ENCODE peak calls at places on chromosomes 6 and 20, in eight cellular contexts. W is prostate gland; G is MM.1S; B is GM13977; J is K562; S is Caco-2; X is kidney epithelial cell; T is CD8-positive, alpha-beta T cell. U is an unnamed sample.

GRCh38 chr6:111657146-111657545 is 51.5 kb upstream of the TRAF3IP2 start:
- DNase-seq in W (no peak), G (no peak), B (no peak), J (no peak), S (no peak), X (peak; percentile 51), T (no peak), U (no peak)

GRCh38 chr6:96923871-96924493 is 546 bp upstream of the KLHL32 start:
- DNase-seq in W (no peak), G (peak; percentile 70), B (no peak), J (no peak), S (peak; percentile 2), X (no peak), T (no peak), U (no peak)

GRCh38 chr6:124964764-124965105 is 2.5 kb downstream of the RNF217 start:
- DNase-seq in W (no peak), G (no peak), B (no peak), J (peak; percentile 31), S (no peak), X (no peak), T (no peak), U (no peak)

GRCh38 chr6:131950767-131951575 is at the start of gene CCN2:
- DNase-seq in W (peak; percentile 68), G (peak; percentile 54), B (peak; percentile 37), J (no peak), S (peak; percentile 94), X (peak; percentile 97), T (no peak), U (peak; percentile 86)

GRCh38 chr6:102619585-102619984 is 1226.1 kb downstream of the GRIK2 start:
- DNase-seq in W (no peak), G (peak; percentile 14), B (peak; percentile 2), J (no peak), S (peak; percentile 5), X (no peak), T (no peak), U (no peak)

GRCh38 chr6:38784506-38785235 is 69.6 kb downstream of the DNAH8 start:
- DNase-seq in W (no peak), G (peak; percentile 14), B (no peak), J (no peak), S (no peak), X (no peak), T (no peak), U (no peak)

GRCh38 chr6:13947611-13948178 is 22.9 kb downstream of the RNF182 start:
- DNase-seq in W (no peak), G (no peak), B (no peak), J (no peak), S (no peak), X (no peak), T (no peak), U (no peak)

GRCh38 chr6:7726416-7727149 is 684 bp downstream of the BMP6 start:
- DNase-seq in W (no peak), G (peak; percentile 30), B (peak; percentile 61), J (no peak), S (peak; percentile 33), X (no peak), T (no peak), U (no peak)

GRCh38 chr6:128606611-128607010 is 86.2 kb upstream of the PTPRK start:
- DNase-seq in W (no peak), G (no peak), B (no peak), J (no peak), S (no peak), X (no peak), T (no peak), U (no peak)

GRCh38 chr20:11092151-11092550 is 418.4 kb upstream of the JAG1 start:
- DNase-seq in W (no peak), G (no peak), B (no peak), J (no peak), S (no peak), X (no peak), T (no peak), U (no peak)

GRCh38 chr6:115545410-115545986 is 515.2 kb downstream of the FRK start:
- DNase-seq in W (no peak), G (no peak), B (no peak), J (no peak), S (peak; percentile 47), X (no peak), T (no peak), U (no peak)

GRCh38 chr6:87277123-87277522 is 45.3 kb upstream of the SMIM8 start:
- DNase-seq in W (no peak), G (no peak), B (no peak), J (peak; percentile 55), S (peak; percentile 12), X (no peak), T (no peak), U (no peak)

GRCh38 chr6:122790740-122791679 is 2.0 kb downstream of the SMPDL3A start:
- DNase-seq in W (no peak), G (peak; percentile 35), B (no peak), J (peak; percentile 2), S (no peak), X (no peak), T (no peak), U (peak; percentile 40)

GRCh38 chr20:33437141-33437911 is 6.2 kb downstream of the SNTA1 start:
- DNase-seq in W (no peak), G (no peak), B (no peak), J (no peak), S (no peak), X (no peak), T (no peak), U (no peak)

GRCh38 chr20:41176711-41177552 is 39.6 kb downstream of the PLCG1 start:
- DNase-seq in W (no peak), G (no peak), B (no peak), J (no peak), S (no peak), X (no peak), T (no peak), U (no peak)

GRCh38 chr6:80553071-80553740 is 446.7 kb downstream of the BCKDHB start:
- DNase-seq in W (no peak), G (no peak), B (no peak), J (no peak), S (no peak), X (no peak), T (no peak), U (no peak)

DNA sequence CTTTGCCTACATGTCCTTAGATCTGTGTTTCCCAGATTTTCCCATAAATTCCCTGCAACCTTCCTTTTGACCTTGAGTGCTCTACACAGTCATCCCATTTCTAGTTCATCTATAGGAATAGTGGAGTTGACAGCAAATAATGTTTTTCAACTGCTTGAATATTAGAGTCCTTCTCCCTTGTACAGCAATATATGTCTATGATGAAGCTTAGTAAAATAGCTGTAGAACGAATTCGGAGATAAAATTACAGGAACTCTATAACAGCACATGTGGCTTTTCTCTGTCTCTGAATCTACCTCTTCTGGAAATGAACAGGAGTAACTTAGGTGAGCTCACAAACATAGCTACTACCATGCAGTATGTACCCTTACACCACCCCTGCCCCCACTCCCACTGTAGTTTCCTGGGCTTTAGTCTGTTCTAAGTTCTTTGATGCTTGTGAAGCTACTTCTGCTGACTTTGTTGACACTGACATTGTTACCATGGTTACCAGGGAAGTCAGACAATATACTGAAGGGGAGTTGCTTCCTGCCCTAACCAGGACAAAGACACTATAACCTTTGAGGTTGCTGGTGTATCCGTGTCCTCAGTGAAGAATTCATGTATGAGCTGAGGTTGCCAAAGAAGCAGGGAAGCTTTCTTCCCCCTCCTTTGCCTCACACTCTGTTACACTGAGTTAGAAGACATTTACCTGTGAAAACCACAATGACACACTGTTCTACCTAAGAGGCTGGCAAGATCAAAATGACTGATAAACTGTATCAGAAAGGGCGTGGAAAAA is 35.8 kb upstream of the SHLD1 start:
- DNase-seq in W (no peak), G (peak; percentile 63), B (peak; percentile 27), J (peak; percentile 30), S (peak; percentile 35), X (peak; percentile 19), T (peak; percentile 63), U (no peak)
- TF ChIP-seq CTCF in W (no peak), G (no peak), B (no peak), J (no peak), S (no peak), X (no peak), T (no peak), U (no peak)

GRCh38 chr20:51812861-51813260 is 10.5 kb upstream of the SALL4 start:
- DNase-seq in W (no peak), G (no peak), B (no peak), J (no peak), S (no peak), X (no peak), T (no peak), U (no peak)

GRCh38 chr20:51807864-51808263 is 5.5 kb upstream of the SALL4 start:
- DNase-seq in W (no peak), G (no peak), B (no peak), J (no peak), S (no peak), X (no peak), T (no peak), U (no peak)

GRCh38 chr20:51811040-51811351 is 8.7 kb upstream of the SALL4 start:
- DNase-seq in W (no peak), G (no peak), B (no peak), J (no peak), S (peak; percentile 45), X (no peak), T (no peak), U (no peak)

GRCh38 chr20:51811514-51811913 is 9.2 kb upstream of the SALL4 start:
- DNase-seq in W (no peak), G (no peak), B (no peak), J (no peak), S (no peak), X (no peak), T (no peak), U (no peak)

GRCh38 chr20:51810155-51811039 is 8.1 kb upstream of the SALL4 start:
- DNase-seq in W (no peak), G (no peak), B (no peak), J (no peak), S (peak; percentile 74), X (no peak), T (no peak), U (no peak)
- TF ChIP-seq CTCF in W (no peak), G (no peak), B (no peak), J (no peak), S (peak; percentile 59), X (no peak), T (no peak), U (no peak)

GRCh38 chr6:134891633-134892032 is 58.3 kb downstream of the ALDH8A1 start:
- DNase-seq in W (no peak), G (no peak), B (no peak), J (no peak), S (no peak), X (no peak), T (no peak), U (no peak)
- TF ChIP-seq CTCF in W (no peak), G (no peak), B (no peak), J (no peak), S (no peak), X (no peak), T (no peak), U (no peak)

DNA sequence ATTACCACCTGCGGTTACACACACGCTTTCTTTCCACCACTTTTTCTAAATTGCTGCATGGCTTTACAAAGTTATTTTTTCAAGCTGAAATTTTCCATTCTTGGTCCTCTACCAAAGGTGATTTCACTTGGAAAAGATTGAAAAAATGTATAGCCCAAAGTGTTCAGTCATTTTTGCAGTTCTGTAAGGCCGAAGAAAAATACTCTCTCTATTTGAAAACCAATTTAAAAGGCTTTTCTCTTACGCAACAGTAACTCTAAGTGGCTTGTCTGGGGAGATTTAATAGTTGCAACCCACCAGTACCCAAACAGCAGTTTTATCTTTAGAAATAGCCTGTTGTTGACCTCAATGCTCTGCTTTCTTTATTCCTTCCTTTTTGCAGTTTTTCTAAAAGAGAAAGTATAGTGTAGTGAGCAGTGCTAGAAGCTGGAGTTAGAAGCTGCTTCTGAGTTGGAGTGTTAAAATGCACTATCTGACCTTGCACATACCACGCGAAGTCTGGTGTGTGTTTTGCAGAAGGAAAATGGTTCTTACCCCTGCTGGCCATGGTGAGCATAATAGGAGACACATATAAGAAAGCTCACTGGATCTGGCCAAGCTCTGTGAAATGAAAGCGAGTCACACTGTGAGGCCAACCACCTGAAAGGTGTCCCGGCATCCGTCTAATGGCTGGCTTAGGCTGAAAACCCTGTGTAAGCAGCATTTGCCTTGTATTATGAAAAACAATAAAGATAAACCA is 271.6 kb upstream of the PRND start:
- DNase-seq in W (no peak), G (no peak), B (no peak), J (peak; percentile 11), S (peak; percentile 41), X (no peak), T (no peak), U (no peak)
- TF ChIP-seq CTCF in W (no peak), G (no peak), B (no peak), J (peak; percentile 5), S (peak; percentile 33), X (no peak), T (no peak), U (no peak)